ENCODE peak calls at places on chromosome 20, in five cellular contexts. X, L, K, B and I are unnamed samples. For H3K4me1, the result is how much of the 10 kb centered on the place peaks cover.

GRCh38 chr20:59466107-59466815 is 138.1 kb upstream of the PHACTR3 start:
- DNase-seq in X (no peak), L (no peak), K (no peak), B (no peak), I (no peak)

GRCh38 chr20:36854343-36855240 is 21.3 kb upstream of the TLDC2 start:
- DNase-seq in X (no peak), L (no peak), K (no peak), B (no peak), I (no peak)

GRCh38 chr20:13058666-13059389 is 50.1 kb downstream of the SPTLC3 start:
- DNase-seq in X (no peak), L (no peak), K (no peak), B (no peak), I (no peak)

GRCh38 chr20:44746367-44747165 is 901 bp downstream of the KCNK15 start:
- DNase-seq in X (no peak), L (no peak), K (peak), B (no peak), I (no peak)

GRCh38 chr20:23446505-23446904 is 6.2 kb downstream of the CST11 start:
- DNase-seq in X (no peak), L (peak), K (peak), B (peak), I (no peak)

GRCh38 chr20:51326241-51326819 is 216.2 kb downstream of the NFATC2 start:
- DNase-seq in X (no peak), L (peak), K (peak), B (peak), I (no peak)

GRCh38 chr20:19903168-19903676 is 113.9 kb upstream of the NAA20 start:
- DNase-seq in X (peak), L (peak), K (no peak), B (peak), I (no peak)

GRCh38 chr20:57699395-57699794 is 10.4 kb downstream of the PMEPA1 start:
- DNase-seq in X (no peak), L (no peak), K (no peak), B (no peak), I (no peak)

GRCh38 chr20:2729791-2730190 is 37.2 kb downstream of the EBF4 start:
- DNase-seq in X (no peak), L (no peak), K (no peak), B (no peak), I (no peak)

GRCh38 chr20:55456316-55456940 is 548.9 kb downstream of the CBLN4 start:
- DNase-seq in X (no peak), L (no peak), K (no peak), B (no peak), I (no peak)

GRCh38 chr20:20083796-20084195 is 31.5 kb downstream of the CFAP61 start:
- DNase-seq in X (no peak), L (no peak), K (no peak), B (peak), I (no peak)

GRCh38 chr20:25053207-25054132 is 4.5 kb downstream of the ACSS1 start:
- DNase-seq in X (peak), L (no peak), K (no peak), B (peak), I (no peak)

GRCh38 chr20:48302149-48302548 is 516.9 kb upstream of the SULF2 start:
- DNase-seq in X (no peak), L (no peak), K (no peak), B (no peak), I (no peak)

GRCh38 chr20:45032781-45033180 is 66.5 kb downstream of the STK4 start:
- DNase-seq in X (no peak), L (no peak), K (no peak), B (no peak), I (no peak)

GRCh38 chr20:18287546-18287914 is 797 bp upstream of the ZNF133 start:
- DNase-seq in X (no peak), L (peak), K (peak), B (no peak), I (no peak)

GRCh38 chr20:48875233-48875913 is 46.1 kb upstream of the ARFGEF2 start:
- DNase-seq in X (no peak), L (no peak), K (no peak), B (no peak), I (no peak)

GRCh38 chr20:60467078-60467477 is 508.9 kb downstream of the CDH26 start:
- DNase-seq in X (no peak), L (no peak), K (no peak), B (no peak), I (no peak)

GRCh38 chr20:23091741-23092408 is 5.8 kb upstream of the CD93 start:
- DNase-seq in X (no peak), L (no peak), K (no peak), B (no peak), I (no peak)

GRCh38 chr20:37071481-37071911 is 24.3 kb downstream of the RBL1 start:
- DNase-seq in X (no peak), L (no peak), K (no peak), B (peak), I (no peak)

GRCh38 chr20:4061989-4062388 is 46.6 kb upstream of the RNF24 start:
- DNase-seq in X (no peak), L (no peak), K (no peak), B (no peak), I (no peak)
- H3K4me1 ChIP-seq in X (under half), L (under half), K (under half), B (under half), I (under half)

GRCh38 chr20:53658973-53659372 is 65.3 kb upstream of the ZNF217 start:
- DNase-seq in X (no peak), L (no peak), K (no peak), B (no peak), I (no peak)

GRCh38 chr20:53660078-53660909 is 66.7 kb upstream of the ZNF217 start:
- DNase-seq in X (no peak), L (no peak), K (no peak), B (peak), I (no peak)

GRCh38 chr20:53658327-53658726 is 64.7 kb upstream of the ZNF217 start:
- DNase-seq in X (no peak), L (no peak), K (no peak), B (no peak), I (no peak)

GRCh38 chr20:53662595-53662994 is 69.0 kb upstream of the ZNF217 start:
- DNase-seq in X (no peak), L (no peak), K (no peak), B (no peak), I (no peak)

GRCh38 chr20:53660947-53661381 is 67.3 kb upstream of the ZNF217 start:
- DNase-seq in X (no peak), L (no peak), K (no peak), B (peak), I (no peak)
- H3K27ac ChIP-seq in X (peak), L (no peak), K (no peak), B (peak), I (no peak)

DNA sequence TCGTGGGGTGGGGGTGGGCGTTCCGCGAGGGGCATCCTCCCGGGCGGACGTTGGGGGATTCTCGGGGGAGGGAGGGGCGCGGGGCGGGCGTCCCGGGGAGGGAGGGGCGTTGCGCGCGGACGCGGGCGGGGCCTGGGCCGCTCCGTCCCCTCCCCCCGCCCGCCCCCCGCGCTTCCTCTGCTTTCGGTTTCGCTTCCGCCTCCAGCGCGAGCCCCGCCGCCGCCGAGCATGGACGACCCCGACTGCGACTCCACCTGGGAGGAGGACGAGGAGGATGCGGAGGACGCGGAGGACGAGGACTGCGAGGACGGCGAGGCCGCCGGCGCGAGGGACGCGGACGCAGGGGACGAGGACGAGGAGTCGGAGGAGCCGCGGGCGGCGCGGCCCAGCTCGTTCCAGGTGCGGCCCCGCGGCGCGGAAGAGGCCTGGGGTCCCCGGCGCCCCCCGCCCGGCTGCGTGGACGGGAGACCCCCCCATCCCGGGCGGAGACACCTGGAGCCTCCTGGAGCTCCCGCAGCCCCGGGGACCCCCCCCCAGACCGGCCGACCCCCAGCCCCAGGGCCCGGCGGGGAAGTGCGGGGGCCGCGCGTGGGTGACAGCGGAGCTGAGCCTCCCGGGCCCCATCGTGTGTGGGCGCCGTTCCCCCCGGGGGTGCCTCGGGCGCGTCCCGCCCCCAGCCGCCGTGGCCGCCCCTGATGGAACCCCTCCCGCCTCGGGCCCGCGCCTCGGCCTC is at the start of gene OGFR:
- DNase-seq in X (no peak), L (peak), K (peak), B (peak), I (no peak)
- H3K4me1 ChIP-seq in X (under half), L (under half), K (under half), B (under half), I (under half)

DNA sequence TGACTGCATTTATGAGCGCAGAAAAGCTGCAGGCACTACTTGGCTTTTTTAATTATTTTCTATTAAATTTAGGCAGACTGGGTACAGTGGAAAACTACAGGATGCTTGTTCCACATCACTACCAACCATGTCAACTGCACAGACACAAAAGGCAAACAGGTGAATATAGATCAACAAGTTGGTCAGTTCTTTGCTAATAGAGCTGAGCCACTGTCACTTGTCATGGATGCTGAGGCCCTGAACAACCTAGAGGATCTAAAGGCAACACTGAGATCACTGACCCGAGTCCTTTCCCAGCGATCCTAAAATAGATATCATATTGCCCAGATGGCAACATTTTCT is 34.5 kb upstream of the FAM83C start:
- DNase-seq in X (no peak), L (no peak), K (no peak), B (no peak), I (no peak)
- H3K27ac ChIP-seq in X (no peak), L (no peak), K (no peak), B (peak), I (no peak)